ENCODE peak calls at places on chromosomes 16 and 17, in six cellular contexts. J is stimulated activated CD8-positive, alpha-beta memory T cell treated with anti-CD3 and anti-CD28 coated beads, Interleukin-7, amount 100 ng/mL, for 1 hour; S is GM23338; N is sciatic nerve; R is posterior cingulate gyrus; C is GM20000. Z is an unnamed sample.

GRCh38 chr17:19939993-19940721 is 37.5 kb downstream of the AKAP10 start:
- DNase-seq in J (no peak), C (no peak), S (no peak), R (no peak), N (no peak), Z (no peak)

GRCh38 chr17:49843774-49844350 is 4.0 kb downstream of the TAC4 start:
- DNase-seq in N (no peak), S (peak), C (peak), R (no peak), J (no peak), Z (no peak)

GRCh38 chr16:28084209-28084608 is 20.7 kb upstream of the GSG1L start:
- DNase-seq in C (no peak), N (no peak), S (no peak), J (no peak), R (no peak), Z (no peak)

GRCh38 chr16:48614759-48615158 is 4.8 kb upstream of the N4BP1 start:
- DNase-seq in J (no peak), N (no peak), C (no peak), R (no peak), S (no peak), Z (no peak)

GRCh38 chr17:56636276-56636675 is 42.8 kb downstream of the NOG start:
- DNase-seq in R (no peak), C (no peak), J (no peak), N (no peak), S (no peak), Z (no peak)

GRCh38 chr16:1899641-1900451 is 18.4 kb downstream of the HS3ST6 start:
- DNase-seq in C (no peak), R (no peak), N (no peak), J (no peak), S (no peak), Z (no peak)

GRCh38 chr17:40530988-40531971 is 29.9 kb upstream of the TNS4 start:
- DNase-seq in N (peak), R (no peak), C (peak), S (no peak), J (no peak), Z (no peak)

GRCh38 chr17:32954477-32954876 is 26.5 kb downstream of the TMEM98 start:
- DNase-seq in J (no peak), N (no peak), S (no peak), C (no peak), R (no peak), Z (no peak)

GRCh38 chr16:17283022-17283421 is 187.7 kb downstream of the XYLT1 start:
- DNase-seq in N (no peak), R (no peak), C (no peak), S (no peak), J (no peak), Z (no peak)

GRCh38 chr17:199195-199604 is 17.8 kb upstream of the DOC2B start:
- DNase-seq in R (no peak), J (no peak), C (no peak), N (no peak), S (no peak), Z (no peak)

GRCh38 chr17:57032343-57032742 is 52.7 kb upstream of the AKAP1 start:
- DNase-seq in R (no peak), J (no peak), N (no peak), C (no peak), S (no peak), Z (no peak)

GRCh38 chr16:51556694-51557327 is 405.7 kb upstream of the SALL1 start:
- DNase-seq in S (no peak), J (no peak), C (no peak), R (no peak), N (peak), Z (no peak)

GRCh38 chr17:42971589-42971988 is 7.3 kb upstream of the AARSD1 start:
- DNase-seq in R (no peak), S (no peak), N (no peak), J (no peak), C (no peak), Z (no peak)

GRCh38 chr16:86219655-86220445 is 290.5 kb upstream of the FOXF1 start:
- DNase-seq in R (no peak), S (no peak), C (no peak), J (no peak), N (peak), Z (no peak)

GRCh38 chr16:50683689-50684374 is 2.7 kb upstream of the SNX20 start:
- DNase-seq in R (no peak), S (no peak), C (peak), N (no peak), J (no peak), Z (no peak)

GRCh38 chr17:57035971-57036481 is 49.0 kb upstream of the AKAP1 start:
- DNase-seq in S (no peak), N (no peak), J (no peak), R (no peak), C (no peak), Z (no peak)

GRCh38 chr17:2954898-2955445 is 108.4 kb downstream of the OR1D5 start:
- DNase-seq in J (no peak), N (no peak), S (no peak), R (no peak), C (no peak), Z (no peak)

Z was measured in hypothalamus.